ENCODE peak calls at places on chromosomes 16 and 17, in nine cellular contexts. Z is central memory CD8-positive, alpha-beta T cell; M is neuronal stem cell; V is skeletal muscle cell; B is activated T-helper 9 cell treated with anti-CD3 and anti-CD28 coated beads, Interleukin-2, amount 50 U/mL, for 16 hours; D is activated T-cell treated with anti-CD3 and anti-CD28 coated beads for 24 hours; G is MM.1S; A is HS-5; K is NCI-H748 treated with DMSO at 0.1 percent for 48 hours. S is an unnamed sample.

GRCh38 chr17:62189377-62189776 is 124.3 kb upstream of the MED13 start:
- DNase-seq in Z (no peak), M (no peak), V (no peak), B (no peak), D (no peak), G (no peak), A (no peak), K (no peak), S (no peak)

GRCh38 chr16:9033125-9033830 is 58.2 kb upstream of the HAPSTR1 start:
- DNase-seq in Z (no peak), M (peak; percentile 35), V (no peak), B (no peak), D (no peak), G (no peak), A (no peak), K (no peak), S (peak; percentile 78)

GRCh38 chr17:7292194-7292593 is 2.2 kb downstream of the YBX2 start:
- DNase-seq in Z (no peak), M (no peak), V (no peak), B (no peak), D (no peak), G (no peak), A (no peak), K (no peak), S (no peak)

GRCh38 chr17:4796550-4796915 is 569 bp downstream of the PSMB6 start:
- DNase-seq in Z (no peak), M (no peak), V (no peak), B (no peak), D (no peak), G (no peak), A (no peak), K (peak; percentile 29), S (peak; percentile 37)

GRCh38 chr16:48608452-48608851 is 1.5 kb downstream of the N4BP1 start:
- DNase-seq in Z (no peak), M (no peak), V (no peak), B (no peak), D (no peak), G (peak; percentile 86), A (no peak), K (no peak), S (no peak)

GRCh38 chr17:76082326-76083251 is 3.6 kb downstream of the ZACN start:
- DNase-seq in Z (no peak), M (no peak), V (no peak), B (no peak), D (no peak), G (no peak), A (no peak), K (no peak), S (no peak)

GRCh38 chr17:42502091-42502490 is 34.0 kb upstream of the NAGLU start:
- DNase-seq in Z (no peak), M (no peak), V (no peak), B (no peak), D (no peak), G (no peak), A (no peak), K (no peak), S (no peak)

GRCh38 chr17:81655378-81656117 is 794 bp downstream of the PDE6G start:
- DNase-seq in Z (no peak), M (no peak), V (no peak), B (no peak), D (no peak), G (no peak), A (no peak), K (no peak), S (no peak)

GRCh38 chr16:60564588-60564987 is 1471.7 kb downstream of the CDH8 start:
- DNase-seq in Z (no peak), M (no peak), V (no peak), B (no peak), D (no peak), G (no peak), A (no peak), K (no peak), S (no peak)

GRCh38 chr16:71440669-71441347 is 1.0 kb downstream of the TLE7 start:
- DNase-seq in Z (no peak), M (no peak), V (no peak), B (no peak), D (no peak), G (no peak), A (no peak), K (no peak), S (no peak)

GRCh38 chr16:681746-682427 is 1.7 kb downstream of the STUB1 start:
- DNase-seq in Z (no peak), M (no peak), V (no peak), B (no peak), D (no peak), G (no peak), A (no peak), K (no peak), S (no peak)

GRCh38 chr17:19728114-19728495 is 11.7 kb upstream of the SLC47A2 start:
- DNase-seq in Z (no peak), M (no peak), V (peak; percentile 71), B (no peak), D (no peak), G (no peak), A (no peak), K (peak; percentile 77), S (peak; percentile 92)

S was measured in adrenal gland.